ENCODE peak calls at places on chromosomes 3 and 15, in five cellular contexts. X is fibroblast of the aortic adventitia, Q is AG10803, U is astrocyte of the spinal cord, W is HCT116. S is an unnamed sample.

GRCh38 chr15:80562846-80563245 is 132.3 kb upstream of the ABHD17C start:
- DNase-seq in Q (no peak), X (no peak), U (peak), W (no peak), S (no peak)

GRCh38 chr3:8371085-8371551 is 130.5 kb upstream of the LMCD1 start:
- DNase-seq in Q (peak), X (peak), W (no peak), U (peak), S (peak)

GRCh38 chr3:106819445-106819844 is 557.8 kb upstream of the CCDC54 start:
- DNase-seq in U (no peak), X (no peak), W (no peak), Q (no peak), S (no peak)

GRCh38 chr3:127149621-127150310 is 43.2 kb upstream of the PRR23E start:
- DNase-seq in X (no peak), Q (no peak), W (no peak), U (no peak), S (no peak)

GRCh38 chr3:69240651-69241578 is 118.5 kb upstream of the LMOD3 start:
- DNase-seq in Q (no peak), U (no peak), X (peak), W (no peak), S (peak)

GRCh38 chr3:123883111-123883510 is 1.0 kb downstream of the MYLK start:
- DNase-seq in U (no peak), Q (no peak), W (no peak), X (no peak), S (no peak)

GRCh38 chr3:186108106-186108940 is 566 bp downstream of the ETV5 start:
- DNase-seq in X (peak), W (peak), Q (peak), U (peak), S (peak)

GRCh38 chr3:144187531-144188230 is 216.1 kb downstream of the DIPK2A start:
- DNase-seq in W (no peak), U (peak), X (peak), Q (peak), S (peak)

GRCh38 chr3:170383567-170383966 is 26.1 kb downstream of the SKIL start:
- DNase-seq in W (no peak), X (peak), U (peak), Q (peak), S (no peak)

GRCh38 chr3:49940667-49941249 is 808 bp downstream of the RBM6 start:
- DNase-seq in X (no peak), W (no peak), Q (no peak), U (no peak), S (peak)

GRCh38 chr3:49937081-49937480 is 2.9 kb upstream of the RBM6 start:
- DNase-seq in X (no peak), Q (no peak), U (no peak), W (no peak), S (peak)

DNA sequence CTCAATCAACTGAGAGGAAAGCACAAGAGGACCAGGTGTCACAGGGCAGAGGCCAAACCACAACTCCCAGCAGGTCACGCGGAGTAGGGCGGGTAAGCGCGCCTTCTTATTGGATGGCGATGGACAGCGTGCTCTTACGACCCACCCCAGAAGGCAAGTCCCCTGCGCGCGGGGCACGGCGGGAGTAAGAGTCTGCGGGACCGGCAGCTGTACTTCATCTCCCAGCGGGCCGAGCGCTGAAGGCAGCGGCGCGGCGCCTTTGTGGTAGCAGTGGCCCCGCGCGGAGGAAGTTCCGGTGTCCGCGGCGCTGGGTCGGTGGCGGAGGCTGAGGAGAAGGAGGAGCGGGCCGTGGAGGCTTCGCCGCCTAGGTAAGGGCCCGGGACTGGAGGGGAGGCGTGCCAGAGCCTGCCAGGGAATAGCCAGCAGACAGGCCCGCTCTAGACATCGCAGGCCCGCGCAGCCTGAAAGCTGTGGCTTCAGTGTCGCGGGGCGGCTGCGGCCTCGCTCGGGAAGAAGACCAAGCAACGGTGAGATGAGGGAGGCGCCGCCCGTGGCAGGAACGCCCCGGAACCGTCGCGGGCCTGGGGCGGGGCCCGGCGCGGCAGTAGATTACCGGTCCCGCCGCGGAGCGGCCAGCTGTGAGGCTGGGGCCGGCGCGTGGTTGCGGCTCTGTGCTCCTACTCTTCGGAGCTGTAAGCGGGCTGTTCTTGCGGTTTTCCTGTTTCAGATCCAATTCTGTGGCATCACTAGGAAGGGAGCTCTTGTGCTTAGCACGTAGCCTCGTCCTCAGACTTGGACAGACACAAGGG is at the start of gene RBM6:
- DNase-seq in Q (peak), W (peak), X (peak), U (peak), S (peak)
- TF ChIP-seq CTCF in Q (no peak), W (no peak), X (no peak), U (no peak), S (peak)

GRCh38 chr15:82674873-82675272 is 27.7 kb upstream of the CPEB1 start:
- DNase-seq in W (no peak), Q (no peak), U (no peak), X (no peak), S (no peak)

GRCh38 chr15:82681371-82681770 is 28.3 kb downstream of the AP3B2 start:
- DNase-seq in W (no peak), U (no peak), X (no peak), Q (no peak), S (no peak)

GRCh38 chr15:82677720-82678323 is 30.7 kb upstream of the CPEB1 start:
- DNase-seq in X (no peak), W (no peak), U (no peak), Q (no peak), S (no peak)

GRCh38 chr15:82680200-82681102 is 29.2 kb downstream of the AP3B2 start:
- DNase-seq in X (no peak), Q (no peak), U (no peak), W (no peak), S (no peak)

GRCh38 chr15:82679626-82680199 is 30.0 kb downstream of the AP3B2 start:
- DNase-seq in W (no peak), U (no peak), X (no peak), Q (no peak), S (no peak)
- H3K4me3 ChIP-seq in W (no peak), U (no peak), X (no peak), Q (no peak), S (no peak)

GRCh38 chr3:29141912-29142262 is 139.0 kb upstream of the RBMS3 start:
- DNase-seq in W (no peak), U (no peak), Q (no peak), X (peak), S (no peak)

GRCh38 chr3:29144361-29144760 is 136.5 kb upstream of the RBMS3 start:
- DNase-seq in U (no peak), Q (no peak), X (peak), W (no peak), S (peak)

GRCh38 chr3:29143151-29143550 is 137.7 kb upstream of the RBMS3 start:
- DNase-seq in Q (no peak), W (no peak), X (no peak), U (no peak), S (no peak)

GRCh38 chr3:29145370-29145769 is 135.5 kb upstream of the RBMS3 start:
- DNase-seq in Q (no peak), X (no peak), U (no peak), W (no peak), S (no peak)

GRCh38 chr3:29144807-29145206 is 136.1 kb upstream of the RBMS3 start:
- DNase-seq in Q (peak), X (peak), U (peak), W (no peak), S (peak)
- TF ChIP-seq CTCF in Q (peak), X (no peak), U (peak), W (no peak), S (peak)

DNA sequence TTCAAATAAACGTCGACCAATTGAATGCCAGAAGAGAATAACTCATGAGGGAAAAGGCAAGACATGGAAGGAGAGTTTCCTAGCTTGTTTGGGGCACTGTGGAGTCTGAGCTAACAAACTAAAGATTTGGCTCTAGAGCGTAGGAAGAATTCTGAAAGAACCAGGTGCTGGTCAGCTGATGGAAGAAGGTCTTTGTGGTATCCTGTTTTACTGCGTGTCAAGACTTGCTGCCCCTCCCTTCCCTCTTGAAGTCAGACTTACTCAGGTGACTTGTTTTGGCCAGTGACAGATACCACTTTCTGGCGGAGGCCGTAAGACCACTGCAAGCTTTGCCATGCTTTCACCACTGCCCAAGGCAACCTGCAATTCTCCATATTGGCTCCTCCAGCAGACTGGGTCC is 673 bp upstream of the HCLS1 start:
- DNase-seq in W (no peak), X (no peak), Q (no peak), U (no peak), S (no peak)
- H3K4me3 ChIP-seq in W (no peak), X (no peak), Q (no peak), U (no peak), S (no peak)

DNA sequence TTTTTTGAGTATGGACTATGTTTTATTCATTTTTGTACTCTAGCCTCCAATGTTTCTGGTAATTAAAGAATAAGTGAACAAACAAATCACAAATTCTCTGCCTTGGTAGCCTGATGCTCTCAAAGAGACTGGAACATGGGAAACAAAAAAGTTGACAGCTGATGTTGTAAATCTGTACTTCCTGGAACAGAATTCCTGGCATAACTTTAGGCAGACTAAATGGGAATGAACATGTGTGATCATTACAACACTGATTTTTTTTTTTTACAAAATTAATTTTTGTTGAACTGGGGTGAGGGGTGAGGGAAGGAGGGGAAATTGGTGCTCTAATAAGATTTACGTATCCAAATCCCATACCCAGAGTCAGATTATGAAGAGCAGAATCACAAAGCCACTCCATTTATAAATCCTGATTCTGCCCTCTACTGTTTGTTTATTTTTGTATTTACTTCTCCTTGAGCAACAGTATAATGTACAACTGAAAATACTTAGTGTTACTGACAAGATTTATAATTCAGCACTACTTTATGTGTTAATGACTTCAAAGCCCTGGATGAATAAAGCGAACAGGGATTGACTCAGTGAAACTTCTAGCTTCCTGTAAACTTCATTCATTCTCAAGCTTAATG is 165.0 kb downstream of the FRMD5 start:
- DNase-seq in Q (peak), X (peak), W (no peak), U (no peak), S (peak)
- TF ChIP-seq CTCF in Q (no peak), X (peak), W (no peak), U (no peak), S (no peak)

S was measured in fibroblast of villous mesenchyme.